ENCODE peak calls at places on chromosomes 5 and 9, in six cellular contexts. L is endodermal cell; J is CD8-positive, alpha-beta memory T cell; Y is uterus; C is Peyer's patch; G is aorta. T is an unnamed sample. For H3K4me1, the result is how much of the 10 kb centered on the place peaks cover.

GRCh38 chr9:20726144-20726543 is 42.1 kb downstream of the FOCAD start:
- DNase-seq in L (no peak), J (no peak), Y (no peak), C (no peak), G (no peak), T (no peak)

GRCh38 chr9:20664501-20664900 is 19.6 kb upstream of the FOCAD start:
- DNase-seq in L (no peak), J (no peak), Y (no peak), C (no peak), G (no peak), T (no peak)

GRCh38 chr5:4422247-4422646 is 717.9 kb upstream of the ADAMTS16 start:
- DNase-seq in L (no peak), J (no peak), Y (no peak), C (no peak), G (no peak), T (no peak)

GRCh38 chr5:129664336-129664937 is 83.5 kb upstream of the MINAR2 start:
- DNase-seq in L (peak), J (peak), Y (no peak), C (peak), G (peak), T (peak)

GRCh38 chr5:173237821-173238220 is 2.8 kb upstream of the NKX2-5 start:
- DNase-seq in L (peak), J (no peak), Y (no peak), C (no peak), G (peak), T (no peak)

GRCh38 chr5:135008981-135009735 is 24.9 kb downstream of the PITX1 start:
- DNase-seq in L (peak), J (no peak), Y (no peak), C (no peak), G (peak), T (no peak)

GRCh38 chr9:109012009-109012875 is 1.1 kb downstream of the CTNNAL1 start:
- DNase-seq in L (peak), J (peak), Y (peak), C (peak), G (peak), T (peak)

GRCh38 chr5:141697586-141697985 is 15.6 kb upstream of the ARAP3 start:
- DNase-seq in L (no peak), J (no peak), Y (no peak), C (no peak), G (no peak), T (no peak)

GRCh38 chr5:1724822-1725602 is 74.6 kb downstream of the MRPL36 start:
- DNase-seq in L (peak), J (no peak), Y (no peak), C (peak), G (peak), T (no peak)

GRCh38 chr9:85332487-85332886 is 409.3 kb downstream of the AGTPBP1 start:
- DNase-seq in L (peak), J (no peak), Y (no peak), C (no peak), G (no peak), T (no peak)

GRCh38 chr5:37926732-37927131 is 86.9 kb upstream of the GDNF start:
- DNase-seq in L (no peak), J (no peak), Y (no peak), C (no peak), G (no peak), T (no peak)

GRCh38 chr5:37112383-37112991 is 136.7 kb downstream of the CPLANE1 start:
- DNase-seq in L (no peak), J (no peak), Y (no peak), C (no peak), G (no peak), T (no peak)

GRCh38 chr9:94767331-94768099 is 41.0 kb downstream of the AOPEP start:
- DNase-seq in L (no peak), J (no peak), Y (no peak), C (no peak), G (no peak), T (no peak)

GRCh38 chr5:31934156-31934555 is 240.0 kb downstream of the GOLPH3 start:
- DNase-seq in L (peak), J (no peak), Y (no peak), C (no peak), G (no peak), T (no peak)
- H3K27ac ChIP-seq in L (no peak), J (no peak), Y (no peak), C (no peak), G (no peak), T (no peak)

GRCh38 chr5:177469061-177469628 is 4.3 kb downstream of the DBN1 start:
- DNase-seq in L (peak), J (no peak), Y (no peak), C (no peak), G (peak), T (no peak)
- H3K4me1 ChIP-seq in L (under half), J (under half), Y (under half), C (under half), G (under half), T (under half)

GRCh38 chr5:127706691-127707090 is 3.5 kb downstream of the CCDC192 start:
- DNase-seq in L (no peak), J (no peak), Y (no peak), C (no peak), G (no peak), T (no peak)
- H3K27ac ChIP-seq in L (no peak), J (no peak), Y (peak), C (no peak), G (no peak), T (no peak)

DNA sequence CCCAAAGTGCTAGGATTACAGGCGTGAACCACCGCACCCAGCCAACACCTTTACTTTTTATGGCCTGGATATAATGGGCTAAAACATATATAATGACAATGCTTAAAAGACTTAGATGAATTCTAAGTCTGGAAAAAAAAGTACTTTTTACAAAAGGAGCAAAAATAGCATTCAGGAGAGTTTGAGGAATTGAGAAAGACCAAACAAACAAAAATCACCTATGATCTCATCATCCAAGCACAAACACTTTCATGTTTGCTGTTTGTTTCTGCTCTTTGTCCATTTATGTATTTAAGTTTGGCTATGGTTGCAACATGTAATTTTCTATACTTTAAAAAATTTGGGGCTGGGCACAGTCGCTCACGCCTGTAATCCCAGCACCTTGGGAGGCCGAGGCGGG is 54.8 kb upstream of the RIC1 start:
- DNase-seq in L (no peak), J (no peak), Y (no peak), C (no peak), G (no peak), T (no peak)
- H3K4me1 ChIP-seq in L (under half), J (under half), Y (under half), C (under half), G (under half), T (under half)

GRCh38 chr5:6365977-6366590 is 12.3 kb downstream of the MED10 start:
- DNase-seq in L (peak), J (no peak), Y (no peak), C (no peak), G (no peak), T (no peak)
- H3K27ac ChIP-seq in L (no peak), J (no peak), Y (no peak), C (no peak), G (no peak), T (no peak)

GRCh38 chr5:150625164-150625535 is 15.3 kb upstream of the SYNPO start:
- DNase-seq in L (no peak), J (no peak), Y (peak), C (no peak), G (peak), T (no peak)

GRCh38 chr5:150623152-150623877 is 17.1 kb upstream of the SYNPO start:
- DNase-seq in L (no peak), J (no peak), Y (no peak), C (no peak), G (no peak), T (no peak)

GRCh38 chr5:150623878-150624216 is 16.6 kb upstream of the SYNPO start:
- DNase-seq in L (peak), J (no peak), Y (no peak), C (no peak), G (no peak), T (no peak)

GRCh38 chr5:150625831-150626746 is 14.4 kb upstream of the SYNPO start:
- DNase-seq in L (no peak), J (no peak), Y (no peak), C (peak), G (no peak), T (no peak)

DNA sequence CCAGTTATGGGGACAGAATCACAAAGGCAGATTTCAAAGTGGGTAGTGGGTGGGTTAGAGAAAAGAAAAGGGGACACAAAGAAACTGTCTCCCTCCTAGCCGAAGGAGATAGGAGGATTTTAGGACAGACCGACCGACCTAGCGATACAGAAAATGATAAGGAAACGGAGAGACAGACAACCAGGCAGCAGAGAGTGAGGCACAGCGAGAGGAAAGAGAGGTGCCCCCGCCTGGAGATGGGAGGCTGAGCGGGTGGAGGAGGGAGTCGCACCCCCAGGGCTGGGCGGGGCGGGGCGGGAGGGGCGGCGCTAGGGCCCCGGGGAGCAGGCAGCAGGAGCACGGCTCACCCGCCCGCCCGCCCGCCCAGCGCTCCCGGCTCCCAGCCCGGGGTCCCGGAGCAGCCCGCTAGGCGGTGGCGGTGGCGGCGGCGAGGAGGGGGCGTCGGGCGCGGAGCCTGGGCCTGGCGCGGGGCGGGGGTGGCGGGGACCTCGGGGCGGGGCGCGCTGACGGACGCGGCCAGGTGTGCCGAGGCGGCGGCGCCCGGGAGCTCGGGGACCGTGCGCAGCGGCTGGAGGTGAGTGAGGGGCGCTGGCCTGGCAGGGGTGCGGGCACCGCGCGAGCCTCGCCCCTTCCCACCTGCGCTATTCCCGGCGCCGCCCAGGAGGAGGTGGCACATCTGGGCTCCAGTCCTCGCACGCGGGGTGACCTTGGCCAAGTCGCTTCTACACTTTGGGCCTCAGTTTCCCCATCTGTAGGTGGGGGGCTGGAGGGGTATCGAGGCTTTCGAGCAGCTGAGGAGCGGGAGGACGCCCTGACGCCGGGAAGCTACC is 15.9 kb upstream of the SYNPO start:
- DNase-seq in L (peak), J (peak), Y (no peak), C (peak), G (no peak), T (peak)
- H3K4me1 ChIP-seq in L (under half), J (under half), Y (under half), C (under half), G (under half), T (under half)

T was measured in CD8-positive, alpha-beta T cell.